ENCODE peak calls at places on chromosome 1, in ten cellular contexts. J, P, R, A, L, N, O, S, E and Z are unnamed samples.

GRCh38 chr1:20507564-20508410 is at the start of gene MUL1:
- DNase-seq in L (peak; percentile 97), J (peak; percentile 98), P (peak; percentile 95), N (peak; percentile 99), R (peak; percentile 89), S (peak; percentile 90), E (peak; percentile 96), O (peak; percentile 95), A (peak; percentile 93), Z (peak; percentile 96)

GRCh38 chr1:14552246-14552970 is 46.1 kb upstream of the KAZN start:
- DNase-seq in O (no peak), N (no peak), P (no peak), S (no peak), A (no peak), L (no peak), R (no peak), J (no peak), E (no peak), Z (no peak)

GRCh38 chr1:211328866-211329265 is 2.2 kb downstream of the TRAF5 start:
- DNase-seq in P (no peak), L (no peak), N (no peak), S (no peak), A (no peak), O (no peak), R (no peak), J (no peak), E (no peak), Z (no peak)

GRCh38 chr1:1442069-1442770 is 6.7 kb downstream of the VWA1 start:
- DNase-seq in N (no peak), A (no peak), L (no peak), S (no peak), J (no peak), O (peak; percentile 82), P (peak; percentile 16), E (no peak), R (no peak), Z (peak; percentile 56)

GRCh38 chr1:221093903-221094865 is 214.9 kb downstream of the HLX start:
- DNase-seq in N (no peak), R (no peak), O (no peak), E (no peak), A (no peak), S (no peak), P (no peak), J (no peak), L (no peak), Z (no peak)

GRCh38 chr1:200445213-200445612 is 35.4 kb upstream of the ZNF281 start:
- DNase-seq in E (no peak), R (no peak), P (no peak), S (no peak), L (no peak), J (no peak), N (no peak), A (no peak), O (no peak), Z (no peak)

GRCh38 chr1:53373246-53373645 is 45.4 kb upstream of the LRP8 start:
- DNase-seq in P (no peak), J (no peak), R (no peak), S (no peak), A (no peak), L (no peak), N (peak; percentile 66), E (peak; percentile 5), O (no peak), Z (peak; percentile 2)

GRCh38 chr1:200131551-200132125 is 104.1 kb downstream of the NR5A2 start:
- DNase-seq in R (peak; percentile 19), E (no peak), O (peak; percentile 32), A (no peak), L (no peak), J (no peak), N (no peak), P (no peak), S (no peak), Z (no peak)

GRCh38 chr1:167602840-167603239 is 27.2 kb upstream of the RCSD1 start:
- DNase-seq in S (no peak), R (no peak), A (no peak), E (no peak), P (no peak), N (no peak), L (no peak), O (no peak), J (no peak), Z (no peak)

GRCh38 chr1:2099871-2100774 is 49.9 kb downstream of the PRKCZ start:
- DNase-seq in L (no peak), N (no peak), J (no peak), S (no peak), E (no peak), P (no peak), R (no peak), O (no peak), A (no peak), Z (no peak)

GRCh38 chr1:94989911-94990463 is 63.1 kb upstream of the CNN3 start:
- DNase-seq in S (no peak), L (peak; percentile 77), O (no peak), R (no peak), A (peak; percentile 33), E (no peak), P (peak; percentile 58), J (no peak), N (peak; percentile 62), Z (no peak)

GRCh38 chr1:193058529-193059281 is 455 bp downstream of the UCHL5 start:
- DNase-seq in A (peak; percentile 36), J (peak; percentile 54), O (peak; percentile 43), N (no peak), P (peak; percentile 25), R (peak; percentile 35), L (peak; percentile 72), S (peak; percentile 19), E (peak; percentile 44), Z (peak; percentile 52)
- TF ChIP-seq POLR2A in A (no peak), J (no peak), O (no peak), N (no peak), P (no peak), R (peak; percentile 76), L (no peak), S (no peak), E (no peak), Z (no peak)

GRCh38 chr1:12556368-12556930 is 61.6 kb downstream of the DHRS3 start:
- DNase-seq in O (peak; percentile 37), J (peak; percentile 39), N (peak; percentile 95), P (peak; percentile 78), E (no peak), A (no peak), S (peak; percentile 86), R (no peak), L (peak; percentile 91), Z (peak; percentile 61)
- H3K27ac ChIP-seq in O (no peak overlapping the region), J (peak overlapping the region; percentile 91), N (peak overlapping the region; percentile 96), P (peak overlapping the region; percentile 82), E (peak overlapping the region; percentile 67), A (peak overlapping the region; percentile 37), S (peak overlapping the region; percentile 93), R (no peak overlapping the region), L (peak overlapping the region; percentile 88), Z (peak overlapping the region; percentile 85)

GRCh38 chr1:38530957-38531356 is 328.6 kb downstream of the RRAGC start:
- DNase-seq in N (no peak), S (no peak), L (no peak), E (no peak), R (no peak), A (no peak), P (no peak), O (no peak), J (no peak), Z (no peak)

GRCh38 chr1:38528600-38528999 is 331.0 kb downstream of the RRAGC start:
- DNase-seq in P (no peak), A (no peak), S (no peak), R (no peak), L (no peak), O (no peak), J (no peak), E (no peak), N (no peak), Z (no peak)

GRCh38 chr1:38527373-38527966 is 332.1 kb downstream of the RRAGC start:
- DNase-seq in S (peak; percentile 40), N (no peak), J (peak; percentile 56), P (no peak), A (no peak), E (peak; percentile 54), R (no peak), L (no peak), O (peak; percentile 24), Z (no peak)

GRCh38 chr1:38529946-38530345 is 329.6 kb downstream of the RRAGC start:
- DNase-seq in A (no peak), P (no peak), O (no peak), R (no peak), S (no peak), E (no peak), L (no peak), J (no peak), N (no peak), Z (no peak)

DNA sequence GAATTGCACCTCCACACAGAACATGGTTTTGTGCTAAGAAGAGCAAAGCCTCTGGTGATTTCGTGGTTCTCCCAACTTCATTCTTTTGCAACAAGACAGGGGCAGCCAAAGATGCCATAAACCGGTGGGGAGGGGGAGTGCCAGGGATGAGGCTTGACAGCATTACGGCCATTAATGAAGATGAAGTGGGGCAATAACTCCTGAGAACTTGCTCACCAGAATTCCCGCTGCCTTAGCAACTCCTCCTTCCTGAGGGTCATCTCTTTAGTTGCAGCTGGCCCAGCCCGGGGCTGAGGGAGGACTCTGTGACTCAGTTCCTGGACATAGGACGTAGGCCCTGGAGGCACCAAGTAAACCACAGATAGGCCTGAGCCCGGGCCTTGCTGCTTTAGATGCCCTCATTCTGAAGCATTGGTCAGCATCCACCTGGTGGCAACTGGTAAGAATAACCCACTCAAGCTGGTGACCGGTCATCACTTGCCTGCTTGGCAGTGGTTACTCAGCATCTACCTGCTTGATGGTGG is 330.2 kb downstream of the RRAGC start:
- DNase-seq in J (no peak), E (no peak), L (no peak), O (no peak), P (no peak), N (no peak), R (no peak), A (no peak), S (no peak), Z (no peak)
- TF ChIP-seq CTCF in J (no peak), E (no peak), L (no peak), O (no peak), P (no peak), N (no peak), R (no peak), A (no peak), S (no peak), Z (no peak)

GRCh38 chr1:172949096-172949495 is 101.6 kb downstream of the TNFSF18 start:
- DNase-seq in N (no peak), J (no peak), S (no peak), E (no peak), P (no peak), L (no peak), R (no peak), A (no peak), O (no peak), Z (no peak)

GRCh38 chr1:172946814-172947507 is 103.8 kb downstream of the TNFSF18 start:
- DNase-seq in N (no peak), L (no peak), A (no peak), E (no peak), R (no peak), P (no peak), S (no peak), O (no peak), J (no peak), Z (no peak)

GRCh38 chr1:172951728-172952365 is 98.9 kb downstream of the TNFSF18 start:
- DNase-seq in J (no peak), A (no peak), O (peak; percentile 26), E (no peak), L (no peak), S (peak; percentile 39), P (no peak), N (no peak), R (no peak), Z (no peak)

GRCh38 chr1:172950528-172950927 is 100.2 kb downstream of the TNFSF18 start:
- DNase-seq in P (no peak), J (no peak), E (no peak), O (no peak), N (no peak), R (no peak), A (no peak), L (no peak), S (no peak), Z (no peak)

GRCh38 chr1:172948457-172948856 is 102.3 kb downstream of the TNFSF18 start:
- DNase-seq in R (no peak), J (no peak), P (no peak), E (no peak), A (no peak), S (no peak), O (no peak), L (no peak), N (no peak), Z (no peak)
- TF ChIP-seq POLR2A in R (no peak), J (no peak), P (no peak), E (no peak), A (no peak), S (no peak), O (no peak), L (no peak), N (no peak), Z (no peak)